ENCODE peak calls at places on chromosome 17, in ten cellular contexts. W is retinal pigment epithelial cell; J is dorsolateral prefrontal cortex; U is Daoy; P is HCT116; G is NB4; T is stimulated activated CD4-positive, alpha-beta T cell treated with anti-CD3 and anti-CD28 coated beads, Interleukin-12 subunit alpha, Interleukin-12 subunit beta, amount 100 ng/mL, for 4 hours; F is NCI-H2227 treated with DMSO at 0.1 percent for 48 hours; S is anterior cingulate cortex; Z is ovary. D is an unnamed sample.

GRCh38 chr17:50028207-50029120 is 27.4 kb upstream of the ITGA3 start:
- DNase-seq in W (peak; percentile 95), J (no peak), U (peak; percentile 93), P (no peak), G (no peak), T (no peak), F (no peak), S (no peak), Z (no peak), D (peak; percentile 17)

GRCh38 chr17:72677108-72677507 is 415.4 kb downstream of the SLC39A11 start:
- DNase-seq in W (no peak), J (no peak), U (no peak), P (no peak), G (no peak), T (no peak), F (no peak), S (no peak), Z (no peak), D (no peak)

GRCh38 chr17:879546-879945 is 97.4 kb downstream of the MRM3 start:
- DNase-seq in W (no peak), J (no peak), U (peak; percentile 90), P (peak; percentile 89), G (peak; percentile 65), T (peak; percentile 54), F (no peak), S (no peak), Z (peak; percentile 77), D (peak; percentile 83)

GRCh38 chr17:49913226-49914095 is 55.5 kb upstream of the DLX4 start:
- DNase-seq in W (no peak), J (no peak), U (peak; percentile 84), P (peak; percentile 23), G (peak; percentile 26), T (no peak), F (no peak), S (no peak), Z (no peak), D (no peak)

GRCh38 chr17:42274273-42274542 is 2.0 kb downstream of the STAT5B start:
- DNase-seq in W (no peak), J (no peak), U (no peak), P (no peak), G (no peak), T (no peak), F (no peak), S (no peak), Z (no peak), D (no peak)

GRCh38 chr17:40605301-40605700 is 40.0 kb upstream of the CCR7 start:
- DNase-seq in W (no peak), J (no peak), U (no peak), P (no peak), G (no peak), T (peak; percentile 59), F (no peak), S (no peak), Z (no peak), D (no peak)

GRCh38 chr17:7282752-7283321 is 1.3 kb downstream of the SLC2A4 start:
- DNase-seq in W (no peak), J (no peak), U (no peak), P (no peak), G (no peak), T (no peak), F (no peak), S (no peak), Z (no peak), D (no peak)

GRCh38 chr17:58344791-58345157 is 7.2 kb downstream of the SUPT4H1 start:
- DNase-seq in W (no peak), J (no peak), U (no peak), P (no peak), G (peak; percentile 67), T (peak; percentile 53), F (no peak), S (no peak), Z (no peak), D (peak; percentile 85)

GRCh38 chr17:6546069-6546718 is 10.2 kb downstream of the PITPNM3 start:
- DNase-seq in W (no peak), J (peak; percentile 50), U (peak; percentile 65), P (no peak), G (peak; percentile 31), T (no peak), F (no peak), S (no peak), Z (no peak), D (peak; percentile 40)

GRCh38 chr17:39271546-39271945 is 45.8 kb upstream of the STAC2 start:
- DNase-seq in W (no peak), J (no peak), U (no peak), P (no peak), G (peak; percentile 24), T (no peak), F (no peak), S (no peak), Z (no peak), D (no peak)

GRCh38 chr17:13362341-13363122 is 239.2 kb downstream of the HS3ST3A1 start:
- DNase-seq in W (no peak), J (no peak), U (peak; percentile 89), P (no peak), G (no peak), T (no peak), F (no peak), S (no peak), Z (no peak), D (no peak)

GRCh38 chr17:65013613-65014391 is 42.7 kb downstream of the GNA13 start:
- DNase-seq in W (peak; percentile 83), J (no peak), U (peak; percentile 69), P (peak; percentile 37), G (peak; percentile 70), T (no peak), F (no peak), S (no peak), Z (no peak), D (no peak)

GRCh38 chr17:49497147-49498036 is 2.3 kb downstream of the NGFR start:
- DNase-seq in W (peak; percentile 4), J (no peak), U (peak; percentile 38), P (no peak), G (no peak), T (peak; percentile 18), F (peak; percentile 13), S (no peak), Z (no peak), D (no peak)

GRCh38 chr17:37743612-37743874 is 1.3 kb downstream of the HNF1B start:
- DNase-seq in W (no peak), J (no peak), U (no peak), P (no peak), G (no peak), T (no peak), F (no peak), S (no peak), Z (no peak), D (no peak)

GRCh38 chr17:48589831-48590602 is at the start of gene HOXB3:
- DNase-seq in W (no peak), J (no peak), U (no peak), P (no peak), G (no peak), T (no peak), F (no peak), S (no peak), Z (no peak), D (no peak)

GRCh38 chr17:63345598-63345997 is 100.5 kb downstream of the CYB561 start:
- DNase-seq in W (no peak), J (no peak), U (no peak), P (no peak), G (no peak), T (no peak), F (no peak), S (no peak), Z (no peak), D (no peak)

GRCh38 chr17:1024076-1024475 is 27.1 kb downstream of the TIMM22 start:
- DNase-seq in W (no peak), J (no peak), U (no peak), P (no peak), G (no peak), T (no peak), F (no peak), S (no peak), Z (no peak), D (no peak)

GRCh38 chr17:4229627-4230026 is 34.2 kb downstream of the ANKFY1 start:
- DNase-seq in W (no peak), J (no peak), U (peak; percentile 67), P (no peak), G (no peak), T (no peak), F (no peak), S (peak; percentile 37), Z (peak; percentile 43), D (no peak)

GRCh38 chr17:78031435-78031834 is 72.9 kb downstream of the TNRC6C start:
- DNase-seq in W (no peak), J (no peak), U (no peak), P (no peak), G (no peak), T (no peak), F (no peak), S (no peak), Z (no peak), D (no peak)

GRCh38 chr17:63378411-63379076 is 67.6 kb downstream of the CYB561 start:
- DNase-seq in W (no peak), J (no peak), U (no peak), P (no peak), G (peak; percentile 8), T (no peak), F (no peak), S (no peak), Z (no peak), D (no peak)

GRCh38 chr17:29571883-29572681 is 3.6 kb downstream of the TP53I13 start:
- DNase-seq in W (no peak), J (peak; percentile 36), U (no peak), P (no peak), G (peak; percentile 7), T (no peak), F (no peak), S (no peak), Z (peak; percentile 66), D (no peak)

GRCh38 chr17:39194985-39195524 is 2.4 kb downstream of the CACNB1 start:
- DNase-seq in W (no peak), J (peak; percentile 64), U (no peak), P (no peak), G (no peak), T (no peak), F (no peak), S (peak; percentile 26), Z (no peak), D (no peak)

GRCh38 chr17:78875738-78876597 is 27.0 kb downstream of the CEP295NL start:
- DNase-seq in W (no peak), J (no peak), U (peak; percentile 89), P (no peak), G (peak; percentile 49), T (no peak), F (no peak), S (peak; percentile 54), Z (no peak), D (no peak)

GRCh38 chr17:27072885-27073284 is 221.0 kb upstream of the WSB1 start:
- DNase-seq in W (no peak), J (no peak), U (no peak), P (no peak), G (no peak), T (no peak), F (no peak), S (no peak), Z (no peak), D (no peak)

GRCh38 chr17:33183487-33184026 is 109.5 kb downstream of the ASIC2 start:
- DNase-seq in W (no peak), J (no peak), U (no peak), P (no peak), G (no peak), T (no peak), F (no peak), S (no peak), Z (no peak), D (no peak)

GRCh38 chr17:77493901-77494663 is 353.3 kb downstream of the SEC14L1 start:
- DNase-seq in W (no peak), J (peak; percentile 28), U (no peak), P (no peak), G (no peak), T (no peak), F (no peak), S (no peak), Z (peak; percentile 12), D (no peak)